ENCODE peak calls at places on chromosome 13, in four cellular contexts. W is A549, T is HepG2, Q is K562. R is an unnamed sample.

GRCh38 chr13:57858376-57858775 is 226.8 kb downstream of the PCDH17 start:
- DNase-seq in W (no peak), T (no peak), Q (no peak), R (peak)

GRCh38 chr13:90230311-90230710 is 1117.2 kb upstream of the MIR17HG start:
- DNase-seq in W (no peak), T (no peak), Q (no peak), R (no peak)

GRCh38 chr13:30690282-30691188 is 44.8 kb upstream of the ALOX5AP start:
- DNase-seq in W (peak), T (no peak), Q (no peak), R (peak)

GRCh38 chr13:26459276-26460131 is 98.0 kb upstream of the WASF3 start:
- DNase-seq in W (no peak), T (no peak), Q (no peak), R (no peak)

GRCh38 chr13:26133851-26134250 is 82.0 kb upstream of the SHISA2 start:
- DNase-seq in W (no peak), T (no peak), Q (no peak), R (peak)

GRCh38 chr13:41286370-41286769 is 23.0 kb upstream of the MTRF1 start:
- DNase-seq in W (no peak), T (no peak), Q (no peak), R (no peak)

GRCh38 chr13:37058801-37059135 is 720 bp downstream of the SUPT20H start:
- DNase-seq in W (no peak), T (no peak), Q (peak), R (peak)

GRCh38 chr13:78662467-78662866 is 3.5 kb upstream of the OBI1 start:
- DNase-seq in W (no peak), T (no peak), Q (no peak), R (no peak)

GRCh38 chr13:88461272-88462009 is 790.3 kb downstream of the SLITRK5 start:
- DNase-seq in W (no peak), T (no peak), Q (no peak), R (no peak)

GRCh38 chr13:93689333-93689732 is 462.7 kb downstream of the GPC6 start:
- DNase-seq in W (no peak), T (no peak), Q (no peak), R (no peak)

GRCh38 chr13:82136880-82137279 is 1745.4 kb downstream of the SLITRK1 start:
- DNase-seq in W (no peak), T (no peak), Q (no peak), R (no peak)

GRCh38 chr13:75825599-75825998 is 189.5 kb downstream of the LMO7 start:
- DNase-seq in W (no peak), T (no peak), Q (no peak), R (no peak)

GRCh38 chr13:32113564-32113963 is 82.0 kb downstream of the FRY start:
- DNase-seq in W (no peak), T (peak), Q (no peak), R (peak)

GRCh38 chr13:75830842-75831241 is 194.7 kb downstream of the LMO7 start:
- DNase-seq in W (no peak), T (no peak), Q (no peak), R (no peak)

GRCh38 chr13:29975287-29975686 is 124.9 kb upstream of the UBL3 start:
- DNase-seq in W (no peak), T (no peak), Q (no peak), R (no peak)

GRCh38 chr13:65914707-65915106 is 1315.4 kb downstream of the PCDH9 start:
- DNase-seq in W (no peak), T (no peak), Q (no peak), R (no peak)

GRCh38 chr13:53138369-53139036 is 109.9 kb downstream of the OLFM4 start:
- DNase-seq in W (no peak), T (no peak), Q (no peak), R (no peak)

GRCh38 chr13:74687452-74688180 is 553.4 kb upstream of the KLF12 start:
- DNase-seq in W (no peak), T (no peak), Q (no peak), R (no peak)

GRCh38 chr13:101109005-101109404 is 307.3 kb downstream of the NALCN start:
- DNase-seq in W (no peak), T (no peak), Q (no peak), R (no peak)

GRCh38 chr13:79320433-79320832 is 85.6 kb downstream of the RBM26 start:
- DNase-seq in W (no peak), T (no peak), Q (no peak), R (no peak)

GRCh38 chr13:43732726-43733125 is 54.0 kb downstream of the ENOX1 start:
- DNase-seq in W (no peak), T (no peak), Q (no peak), R (no peak)

GRCh38 chr13:23086951-23087350 is 93.8 kb upstream of the SGCG start:
- DNase-seq in W (no peak), T (no peak), Q (no peak), R (no peak)

GRCh38 chr13:24208314-24208713 is 47.8 kb downstream of the SPATA13 start:
- DNase-seq in W (peak), T (no peak), Q (no peak), R (no peak)

GRCh38 chr13:32254416-32254815 is 60.7 kb downstream of the ZAR1L start:
- DNase-seq in W (no peak), T (no peak), Q (no peak), R (no peak)

GRCh38 chr13:110868631-110869165 is 46.2 kb downstream of the ANKRD10 start:
- DNase-seq in W (no peak), T (no peak), Q (no peak), R (no peak)

GRCh38 chr13:38462605-38463004 is 113.0 kb downstream of the UFM1 start:
- DNase-seq in W (no peak), T (no peak), Q (no peak), R (no peak)

GRCh38 chr13:40052954-40053353 is 397.5 kb downstream of the COG6 start:
- DNase-seq in W (no peak), T (no peak), Q (no peak), R (no peak)

GRCh38 chr13:97493471-97493870 is 59.5 kb downstream of the RAP2A start:
- DNase-seq in W (no peak), T (no peak), Q (no peak), R (no peak)

GRCh38 chr13:108621421-108621820 is 8.0 kb upstream of the MYO16 start:
- DNase-seq in W (no peak), T (no peak), Q (no peak), R (no peak)

GRCh38 chr13:102045713-102046112 is 356.1 kb downstream of the FGF14 start:
- DNase-seq in W (no peak), T (no peak), Q (no peak), R (no peak)

GRCh38 chr13:101552797-101553196 is 100.3 kb downstream of the ITGBL1 start:
- DNase-seq in W (no peak), T (no peak), Q (no peak), R (no peak)

GRCh38 chr13:43058318-43058674 is 34.9 kb downstream of the DNAJC15 start:
- DNase-seq in W (peak), T (peak), Q (no peak), R (peak)

GRCh38 chr13:66899955-66900354 is 330.2 kb downstream of the PCDH9 start:
- DNase-seq in W (no peak), T (no peak), Q (no peak), R (no peak)

GRCh38 chr13:110280231-110280813 is 26.6 kb downstream of the COL4A1 start:
- DNase-seq in W (no peak), T (no peak), Q (no peak), R (no peak)

GRCh38 chr13:61531383-61532065 is 115.9 kb upstream of the PCDH20 start:
- DNase-seq in W (no peak), T (no peak), Q (no peak), R (peak)

GRCh38 chr13:46831588-46832194 is 34.7 kb upstream of the ESD start:
- DNase-seq in W (peak), T (peak), Q (peak), R (peak)

GRCh38 chr13:26220575-26220974 is 1.5 kb downstream of the RNF6 start:
- DNase-seq in W (no peak), T (no peak), Q (no peak), R (peak)

GRCh38 chr13:99577934-99578917 is 77.0 kb downstream of the TM9SF2 start:
- DNase-seq in W (peak), T (peak), Q (no peak), R (peak)
- TF ChIP-seq CTCF in W (no peak), T (peak), Q (peak), R (peak)

GRCh38 chr13:51211910-51212309 is 10.3 kb upstream of the FAM124A start:
- DNase-seq in W (no peak), T (no peak), Q (no peak), R (no peak)
- TF ChIP-seq MAX in W (no peak), T (no peak), Q (no peak), R (no peak)

GRCh38 chr13:36006347-36006746 is 124.8 kb downstream of the DCLK1 start:
- DNase-seq in W (no peak), T (no peak), Q (no peak), R (no peak)
- H3K4me3 ChIP-seq in W (no peak), T (no peak), Q (no peak), R (no peak)

DNA sequence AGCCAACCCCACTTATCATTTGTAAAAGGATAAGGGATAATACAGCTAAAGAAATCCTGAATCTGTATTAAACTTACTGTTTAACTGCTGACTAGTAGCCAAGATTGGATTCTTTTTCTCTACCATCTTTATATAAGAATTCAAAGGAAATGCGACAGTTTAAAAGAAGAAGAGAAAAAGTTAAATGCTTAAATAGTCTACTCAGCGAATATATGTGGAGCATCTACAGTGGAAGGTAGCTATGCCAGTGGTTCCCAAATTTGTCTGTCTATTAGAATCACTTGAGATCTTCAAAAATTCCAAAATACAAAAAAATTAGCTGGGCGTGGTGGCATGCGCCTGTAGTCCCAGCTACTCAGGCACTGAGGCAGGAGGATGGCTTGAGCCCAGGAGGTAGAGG is 60.8 kb upstream of the KLF5 start:
- DNase-seq in W (no peak), T (no peak), Q (no peak), R (no peak)
- TF ChIP-seq CTCF in W (no peak), T (no peak), Q (no peak), R (no peak)

R was measured in NB4.